ENCODE peak calls at places on chromosomes 13 and 19, in nine cellular contexts. One of them, this sample, is unnamed.

GRCh38 chr13:110944121-110944967 is 29.5 kb upstream of the ANKRD10 start:
- DNase-seq in neural crest cell: no peak
- DNase-seq in mesothelial cell of epicardium: no peak
- DNase-seq in immature natural killer cell: no peak
- DNase-seq in pancreas: peak; percentile 67
- DNase-seq in stimulated activated CD8-positive, alpha-beta memory T cell treated with anti-CD3 and anti-CD28 coated beads, Interleukin-15, amount 100 ng/mL, for 24 hours: no peak
- DNase-seq in WTC11: peak; percentile 33
- DNase-seq in activated naive CD8-positive, alpha-beta T cell treated with anti-CD3 and anti-CD28 coated beads, Interleukin-2, amount 50 U/mL, for 24 hours: no peak
- DNase-seq in GM23248: peak; percentile 76
- DNase-seq in this sample: peak; percentile 57

GRCh38 chr13:61247149-61247936 is 168.3 kb downstream of the PCDH20 start:
- DNase-seq in neural crest cell: no peak
- DNase-seq in mesothelial cell of epicardium: no peak
- DNase-seq in immature natural killer cell: no peak
- DNase-seq in pancreas: no peak
- DNase-seq in stimulated activated CD8-positive, alpha-beta memory T cell treated with anti-CD3 and anti-CD28 coated beads, Interleukin-15, amount 100 ng/mL, for 24 hours: no peak
- DNase-seq in WTC11: peak; percentile 28
- DNase-seq in activated naive CD8-positive, alpha-beta T cell treated with anti-CD3 and anti-CD28 coated beads, Interleukin-2, amount 50 U/mL, for 24 hours: no peak
- DNase-seq in GM23248: no peak
- DNase-seq in this sample: peak; percentile 3

GRCh38 chr19:1796395-1797142 is 15.5 kb downstream of the ATP8B3 start:
- DNase-seq in neural crest cell: no peak
- DNase-seq in mesothelial cell of epicardium: no peak
- DNase-seq in immature natural killer cell: no peak
- DNase-seq in pancreas: no peak
- DNase-seq in stimulated activated CD8-positive, alpha-beta memory T cell treated with anti-CD3 and anti-CD28 coated beads, Interleukin-15, amount 100 ng/mL, for 24 hours: no peak
- DNase-seq in WTC11: no peak
- DNase-seq in activated naive CD8-positive, alpha-beta T cell treated with anti-CD3 and anti-CD28 coated beads, Interleukin-2, amount 50 U/mL, for 24 hours: no peak
- DNase-seq in GM23248: no peak
- DNase-seq in this sample: no peak

GRCh38 chr13:31204592-31204991 is 4.8 kb downstream of the B3GLCT start:
- DNase-seq in neural crest cell: no peak
- DNase-seq in mesothelial cell of epicardium: no peak
- DNase-seq in immature natural killer cell: no peak
- DNase-seq in pancreas: no peak
- DNase-seq in stimulated activated CD8-positive, alpha-beta memory T cell treated with anti-CD3 and anti-CD28 coated beads, Interleukin-15, amount 100 ng/mL, for 24 hours: no peak
- DNase-seq in WTC11: no peak
- DNase-seq in activated naive CD8-positive, alpha-beta T cell treated with anti-CD3 and anti-CD28 coated beads, Interleukin-2, amount 50 U/mL, for 24 hours: no peak
- DNase-seq in GM23248: peak; percentile 83
- DNase-seq in this sample: no peak

GRCh38 chr13:60327551-60327950 is 69.5 kb upstream of the TDRD3 start:
- DNase-seq in neural crest cell: no peak
- DNase-seq in mesothelial cell of epicardium: no peak
- DNase-seq in immature natural killer cell: no peak
- DNase-seq in pancreas: no peak
- DNase-seq in stimulated activated CD8-positive, alpha-beta memory T cell treated with anti-CD3 and anti-CD28 coated beads, Interleukin-15, amount 100 ng/mL, for 24 hours: no peak
- DNase-seq in WTC11: no peak
- DNase-seq in activated naive CD8-positive, alpha-beta T cell treated with anti-CD3 and anti-CD28 coated beads, Interleukin-2, amount 50 U/mL, for 24 hours: no peak
- DNase-seq in GM23248: no peak
- DNase-seq in this sample: no peak

GRCh38 chr19:28468701-28469459 is 744.1 kb downstream of the UQCRFS1 start:
- DNase-seq in neural crest cell: no peak
- DNase-seq in mesothelial cell of epicardium: no peak
- DNase-seq in immature natural killer cell: peak; percentile 55
- DNase-seq in pancreas: peak; percentile 37
- DNase-seq in stimulated activated CD8-positive, alpha-beta memory T cell treated with anti-CD3 and anti-CD28 coated beads, Interleukin-15, amount 100 ng/mL, for 24 hours: no peak
- DNase-seq in WTC11: peak; percentile 50
- DNase-seq in activated naive CD8-positive, alpha-beta T cell treated with anti-CD3 and anti-CD28 coated beads, Interleukin-2, amount 50 U/mL, for 24 hours: peak; percentile 20
- DNase-seq in GM23248: peak; percentile 89
- DNase-seq in this sample: no peak

GRCh38 chr19:30085394-30085793 is 143.4 kb downstream of the URI1 start:
- DNase-seq in neural crest cell: no peak
- DNase-seq in mesothelial cell of epicardium: no peak
- DNase-seq in immature natural killer cell: no peak
- DNase-seq in pancreas: peak; percentile 40
- DNase-seq in stimulated activated CD8-positive, alpha-beta memory T cell treated with anti-CD3 and anti-CD28 coated beads, Interleukin-15, amount 100 ng/mL, for 24 hours: no peak
- DNase-seq in WTC11: peak; percentile 62
- DNase-seq in activated naive CD8-positive, alpha-beta T cell treated with anti-CD3 and anti-CD28 coated beads, Interleukin-2, amount 50 U/mL, for 24 hours: peak; percentile 3
- DNase-seq in GM23248: no peak
- DNase-seq in this sample: no peak

GRCh38 chr19:16836115-16836905 is 7.1 kb downstream of the SIN3B start:
- DNase-seq in neural crest cell: no peak
- DNase-seq in mesothelial cell of epicardium: no peak
- DNase-seq in immature natural killer cell: peak; percentile 6
- DNase-seq in pancreas: no peak
- DNase-seq in stimulated activated CD8-positive, alpha-beta memory T cell treated with anti-CD3 and anti-CD28 coated beads, Interleukin-15, amount 100 ng/mL, for 24 hours: no peak
- DNase-seq in WTC11: peak; percentile 33
- DNase-seq in activated naive CD8-positive, alpha-beta T cell treated with anti-CD3 and anti-CD28 coated beads, Interleukin-2, amount 50 U/mL, for 24 hours: peak; percentile 12
- DNase-seq in GM23248: peak; percentile 14
- DNase-seq in this sample: no peak

GRCh38 chr19:33778089-33778791 is 18.4 kb upstream of the KCTD15 start:
- DNase-seq in neural crest cell: peak; percentile 95
- DNase-seq in mesothelial cell of epicardium: peak; percentile 97
- DNase-seq in immature natural killer cell: peak; percentile 71
- DNase-seq in pancreas: peak; percentile 89
- DNase-seq in stimulated activated CD8-positive, alpha-beta memory T cell treated with anti-CD3 and anti-CD28 coated beads, Interleukin-15, amount 100 ng/mL, for 24 hours: peak; percentile 90
- DNase-seq in WTC11: peak; percentile 85
- DNase-seq in activated naive CD8-positive, alpha-beta T cell treated with anti-CD3 and anti-CD28 coated beads, Interleukin-2, amount 50 U/mL, for 24 hours: peak; percentile 91
- DNase-seq in GM23248: peak; percentile 85
- DNase-seq in this sample: peak; percentile 96

GRCh38 chr13:113009743-113010509 is 40.9 kb downstream of the MCF2L start:
- DNase-seq in neural crest cell: no peak
- DNase-seq in mesothelial cell of epicardium: no peak
- DNase-seq in immature natural killer cell: no peak
- DNase-seq in pancreas: no peak
- DNase-seq in stimulated activated CD8-positive, alpha-beta memory T cell treated with anti-CD3 and anti-CD28 coated beads, Interleukin-15, amount 100 ng/mL, for 24 hours: no peak
- DNase-seq in WTC11: no peak
- DNase-seq in activated naive CD8-positive, alpha-beta T cell treated with anti-CD3 and anti-CD28 coated beads, Interleukin-2, amount 50 U/mL, for 24 hours: no peak
- DNase-seq in GM23248: no peak
- DNase-seq in this sample: peak; percentile 73

GRCh38 chr13:75864718-75865117 is 228.6 kb downstream of the LMO7 start:
- DNase-seq in neural crest cell: no peak
- DNase-seq in mesothelial cell of epicardium: no peak
- DNase-seq in immature natural killer cell: no peak
- DNase-seq in pancreas: no peak
- DNase-seq in stimulated activated CD8-positive, alpha-beta memory T cell treated with anti-CD3 and anti-CD28 coated beads, Interleukin-15, amount 100 ng/mL, for 24 hours: no peak
- DNase-seq in WTC11: no peak
- DNase-seq in activated naive CD8-positive, alpha-beta T cell treated with anti-CD3 and anti-CD28 coated beads, Interleukin-2, amount 50 U/mL, for 24 hours: no peak
- DNase-seq in GM23248: peak; percentile 68
- DNase-seq in this sample: no peak